ENCODE peak calls at places on chromosomes 12 and 14, in nine cellular contexts. One of them, this sample, is unnamed.

GRCh38 chr12:131448254-131448795 is 262.6 kb upstream of the SFSWAP start:
- DNase-seq in lower lobe of right lung: no peak
- DNase-seq in HEK293T: no peak
- DNase-seq in amniotic stem cell: no peak
- DNase-seq in H7: peak
- DNase-seq in pulmonary artery endothelial cell: no peak
- DNase-seq in right cardiac atrium: no peak
- DNase-seq in hepatocyte: no peak
- DNase-seq in EL: no peak
- DNase-seq in this sample: peak

GRCh38 chr14:53516261-53516774 is 363.2 kb upstream of the DDHD1 start:
- DNase-seq in H7: no peak
- DNase-seq in HEK293T: no peak
- DNase-seq in EL: peak
- DNase-seq in amniotic stem cell: peak
- DNase-seq in lower lobe of right lung: no peak
- DNase-seq in right cardiac atrium: no peak
- DNase-seq in pulmonary artery endothelial cell: no peak
- DNase-seq in hepatocyte: no peak
- DNase-seq in this sample: peak

GRCh38 chr14:58638231-58639205 is 756 bp downstream of the DACT1 start:
- DNase-seq in amniotic stem cell: no peak
- DNase-seq in right cardiac atrium: peak
- DNase-seq in pulmonary artery endothelial cell: no peak
- DNase-seq in H7: peak
- DNase-seq in HEK293T: peak
- DNase-seq in hepatocyte: peak
- DNase-seq in lower lobe of right lung: no peak
- DNase-seq in EL: peak
- DNase-seq in this sample: no peak

GRCh38 chr12:116861331-116861730 is 19.9 kb downstream of the HRK start:
- DNase-seq in H7: no peak
- DNase-seq in amniotic stem cell: peak
- DNase-seq in HEK293T: no peak
- DNase-seq in lower lobe of right lung: no peak
- DNase-seq in pulmonary artery endothelial cell: no peak
- DNase-seq in hepatocyte: peak
- DNase-seq in EL: peak
- DNase-seq in right cardiac atrium: peak
- DNase-seq in this sample: no peak

GRCh38 chr12:32039341-32039740 is 67.3 kb upstream of the BICD1 start:
- DNase-seq in hepatocyte: peak
- DNase-seq in EL: no peak
- DNase-seq in lower lobe of right lung: no peak
- DNase-seq in amniotic stem cell: no peak
- DNase-seq in pulmonary artery endothelial cell: no peak
- DNase-seq in right cardiac atrium: no peak
- DNase-seq in H7: peak
- DNase-seq in HEK293T: no peak
- DNase-seq in this sample: no peak

GRCh38 chr12:124172646-124173045 is 122.2 kb upstream of the RFLNA start:
- DNase-seq in lower lobe of right lung: no peak
- DNase-seq in right cardiac atrium: no peak
- DNase-seq in hepatocyte: no peak
- DNase-seq in EL: peak
- DNase-seq in HEK293T: no peak
- DNase-seq in pulmonary artery endothelial cell: no peak
- DNase-seq in H7: no peak
- DNase-seq in amniotic stem cell: peak
- DNase-seq in this sample: peak

GRCh38 chr14:34693228-34693939 is 21.0 kb downstream of the CFL2 start:
- DNase-seq in right cardiac atrium: peak
- DNase-seq in amniotic stem cell: no peak
- DNase-seq in HEK293T: no peak
- DNase-seq in EL: no peak
- DNase-seq in pulmonary artery endothelial cell: no peak
- DNase-seq in hepatocyte: peak
- DNase-seq in H7: peak
- DNase-seq in lower lobe of right lung: peak
- DNase-seq in this sample: no peak

GRCh38 chr12:5581616-5582367 is 149.9 kb downstream of the NTF3 start:
- DNase-seq in hepatocyte: no peak
- DNase-seq in HEK293T: no peak
- DNase-seq in amniotic stem cell: no peak
- DNase-seq in right cardiac atrium: peak
- DNase-seq in H7: no peak
- DNase-seq in pulmonary artery endothelial cell: no peak
- DNase-seq in lower lobe of right lung: no peak
- DNase-seq in EL: no peak
- DNase-seq in this sample: no peak

GRCh38 chr14:34548472-34548981 is 9.0 kb upstream of the EAPP start:
- DNase-seq in amniotic stem cell: no peak
- DNase-seq in hepatocyte: no peak
- DNase-seq in right cardiac atrium: no peak
- DNase-seq in lower lobe of right lung: no peak
- DNase-seq in pulmonary artery endothelial cell: no peak
- DNase-seq in H7: no peak
- DNase-seq in HEK293T: no peak
- DNase-seq in EL: peak
- DNase-seq in this sample: peak

GRCh38 chr12:27822076-27822712 is 42.2 kb upstream of the MANSC4 start:
- DNase-seq in hepatocyte: no peak
- DNase-seq in lower lobe of right lung: no peak
- DNase-seq in H7: no peak
- DNase-seq in HEK293T: no peak
- DNase-seq in pulmonary artery endothelial cell: peak
- DNase-seq in right cardiac atrium: no peak
- DNase-seq in EL: peak
- DNase-seq in amniotic stem cell: peak
- DNase-seq in this sample: no peak

GRCh38 chr12:133130808-133131128 is 341 bp downstream of the ZNF10 start:
- DNase-seq in EL: no peak
- DNase-seq in pulmonary artery endothelial cell: no peak
- DNase-seq in right cardiac atrium: peak
- DNase-seq in HEK293T: no peak
- DNase-seq in hepatocyte: peak
- DNase-seq in amniotic stem cell: no peak
- DNase-seq in lower lobe of right lung: peak
- DNase-seq in H7: no peak
- DNase-seq in this sample: no peak

GRCh38 chr12:108690191-108690518 is 41.2 kb downstream of the CORO1C start:
- DNase-seq in pulmonary artery endothelial cell: no peak
- DNase-seq in HEK293T: no peak
- DNase-seq in lower lobe of right lung: no peak
- DNase-seq in right cardiac atrium: no peak
- DNase-seq in H7: no peak
- DNase-seq in EL: no peak
- DNase-seq in hepatocyte: no peak
- DNase-seq in amniotic stem cell: no peak
- DNase-seq in this sample: no peak

GRCh38 chr14:63840981-63841380 is 11.8 kb upstream of the SYNE2 start:
- DNase-seq in H7: no peak
- DNase-seq in pulmonary artery endothelial cell: no peak
- DNase-seq in hepatocyte: no peak
- DNase-seq in EL: peak
- DNase-seq in lower lobe of right lung: peak
- DNase-seq in HEK293T: no peak
- DNase-seq in amniotic stem cell: no peak
- DNase-seq in right cardiac atrium: no peak
- DNase-seq in this sample: no peak

GRCh38 chr14:81509838-81510452 is 23.7 kb downstream of the SEL1L start:
- DNase-seq in right cardiac atrium: no peak
- DNase-seq in H7: no peak
- DNase-seq in hepatocyte: no peak
- DNase-seq in EL: no peak
- DNase-seq in amniotic stem cell: no peak
- DNase-seq in pulmonary artery endothelial cell: no peak
- DNase-seq in lower lobe of right lung: no peak
- DNase-seq in HEK293T: peak
- DNase-seq in this sample: no peak

GRCh38 chr14:99185436-99186068 is 86.4 kb downstream of the BCL11B start:
- DNase-seq in hepatocyte: no peak
- DNase-seq in EL: no peak
- DNase-seq in lower lobe of right lung: no peak
- DNase-seq in amniotic stem cell: no peak
- DNase-seq in pulmonary artery endothelial cell: no peak
- DNase-seq in right cardiac atrium: no peak
- DNase-seq in H7: peak
- DNase-seq in HEK293T: no peak
- DNase-seq in this sample: no peak

GRCh38 chr12:54051081-54051912 is 2.3 kb upstream of the HOXC4 start:
- DNase-seq in hepatocyte: no peak
- DNase-seq in HEK293T: no peak
- DNase-seq in pulmonary artery endothelial cell: no peak
- DNase-seq in H7: peak
- DNase-seq in amniotic stem cell: no peak
- DNase-seq in EL: no peak
- DNase-seq in right cardiac atrium: no peak
- DNase-seq in lower lobe of right lung: no peak
- DNase-seq in this sample: no peak

GRCh38 chr14:77131206-77131605 is 10.4 kb downstream of the ZDHHC22 start:
- DNase-seq in pulmonary artery endothelial cell: no peak
- DNase-seq in HEK293T: no peak
- DNase-seq in hepatocyte: no peak
- DNase-seq in lower lobe of right lung: no peak
- DNase-seq in amniotic stem cell: no peak
- DNase-seq in right cardiac atrium: no peak
- DNase-seq in EL: no peak
- DNase-seq in H7: no peak
- DNase-seq in this sample: no peak

GRCh38 chr12:57166971-57167371 is 19.6 kb upstream of the LRP1-AS start:
- DNase-seq in EL: peak
- DNase-seq in H7: no peak
- DNase-seq in pulmonary artery endothelial cell: no peak
- DNase-seq in HEK293T: no peak
- DNase-seq in lower lobe of right lung: no peak
- DNase-seq in right cardiac atrium: no peak
- DNase-seq in hepatocyte: no peak
- DNase-seq in amniotic stem cell: peak
- DNase-seq in this sample: peak

GRCh38 chr12:92438641-92439396 is 264.0 kb upstream of the PLEKHG7 start:
- DNase-seq in H7: no peak
- DNase-seq in right cardiac atrium: no peak
- DNase-seq in EL: no peak
- DNase-seq in amniotic stem cell: no peak
- DNase-seq in hepatocyte: no peak
- DNase-seq in pulmonary artery endothelial cell: no peak
- DNase-seq in HEK293T: no peak
- DNase-seq in lower lobe of right lung: no peak
- DNase-seq in this sample: no peak

GRCh38 chr14:60981626-60982455 is 796 bp downstream of the SLC38A6 start:
- DNase-seq in pulmonary artery endothelial cell: peak
- DNase-seq in amniotic stem cell: no peak
- DNase-seq in H7: peak
- DNase-seq in EL: peak
- DNase-seq in right cardiac atrium: no peak
- DNase-seq in hepatocyte: peak
- DNase-seq in HEK293T: peak
- DNase-seq in lower lobe of right lung: no peak
- DNase-seq in this sample: peak

GRCh38 chr12:27005495-27005894 is 8.7 kb downstream of the TM7SF3 start:
- DNase-seq in hepatocyte: no peak
- DNase-seq in EL: no peak
- DNase-seq in amniotic stem cell: no peak
- DNase-seq in right cardiac atrium: no peak
- DNase-seq in pulmonary artery endothelial cell: no peak
- DNase-seq in H7: no peak
- DNase-seq in lower lobe of right lung: no peak
- DNase-seq in HEK293T: no peak
- DNase-seq in this sample: no peak

GRCh38 chr14:23160924-23161522 is 22.4 kb downstream of the SLC7A8 start:
- DNase-seq in pulmonary artery endothelial cell: no peak
- DNase-seq in hepatocyte: peak
- DNase-seq in right cardiac atrium: peak
- DNase-seq in lower lobe of right lung: peak
- DNase-seq in HEK293T: no peak
- DNase-seq in amniotic stem cell: peak
- DNase-seq in H7: peak
- DNase-seq in EL: peak
- DNase-seq in this sample: no peak

GRCh38 chr12:87667378-87667777 is 361.8 kb downstream of the C12orf50 start:
- DNase-seq in H7: no peak
- DNase-seq in hepatocyte: peak
- DNase-seq in pulmonary artery endothelial cell: no peak
- DNase-seq in HEK293T: no peak
- DNase-seq in lower lobe of right lung: no peak
- DNase-seq in amniotic stem cell: no peak
- DNase-seq in EL: peak
- DNase-seq in right cardiac atrium: no peak
- DNase-seq in this sample: no peak

GRCh38 chr14:94360945-94361565 is 27.3 kb downstream of the SERPINA1 start:
- DNase-seq in H7: peak
- DNase-seq in amniotic stem cell: no peak
- DNase-seq in hepatocyte: peak
- DNase-seq in right cardiac atrium: no peak
- DNase-seq in pulmonary artery endothelial cell: no peak
- DNase-seq in EL: no peak
- DNase-seq in HEK293T: no peak
- DNase-seq in lower lobe of right lung: no peak
- DNase-seq in this sample: no peak

GRCh38 chr12:104458645-104459555 is 2.2 kb downstream of the CHST11 start:
- DNase-seq in lower lobe of right lung: peak
- DNase-seq in pulmonary artery endothelial cell: no peak
- DNase-seq in EL: no peak
- DNase-seq in right cardiac atrium: peak
- DNase-seq in hepatocyte: peak
- DNase-seq in amniotic stem cell: no peak
- DNase-seq in H7: peak
- DNase-seq in HEK293T: peak
- DNase-seq in this sample: no peak

GRCh38 chr14:21486640-21487087 is 9.7 kb downstream of the TOX4 start:
- DNase-seq in amniotic stem cell: peak
- DNase-seq in lower lobe of right lung: no peak
- DNase-seq in EL: peak
- DNase-seq in pulmonary artery endothelial cell: no peak
- DNase-seq in HEK293T: no peak
- DNase-seq in right cardiac atrium: no peak
- DNase-seq in H7: no peak
- DNase-seq in hepatocyte: no peak
- DNase-seq in this sample: no peak